ENCODE peak calls at places on chromosomes 16 and 17, in ten cellular contexts. O is IMR-90, U is transverse colon, L is uterus, C is heart left ventricle, G is GM12878, Z is breast epithelium, F is prostate gland, Q is stomach, K is thyroid gland. J is an unnamed sample. For H3K36me3, the result is how much of the 10 kb centered on the place peaks cover.

GRCh38 chr17:74393323-74393942 is 26.1 kb downstream of the GPR142 start:
- DNase-seq in O (no peak), C (no peak), F (no peak), U (no peak), Q (no peak), G (no peak), K (no peak), L (no peak), Z (no peak), J (no peak)

GRCh38 chr17:38415250-38416194 is 12.7 kb upstream of the ARHGAP23 start:
- DNase-seq in L (no peak), Z (no peak), U (peak), K (no peak), Q (no peak), O (peak), G (peak), C (no peak), F (no peak), J (no peak)

GRCh38 chr16:57781741-57782606 is 20.3 kb downstream of the KIFC3 start:
- DNase-seq in Z (no peak), C (no peak), U (no peak), F (no peak), K (no peak), Q (no peak), G (no peak), O (peak), L (no peak), J (no peak)

GRCh38 chr17:33375783-33376182 is 82.7 kb upstream of the ASIC2 start:
- DNase-seq in L (no peak), C (no peak), F (no peak), O (no peak), G (no peak), K (no peak), Z (no peak), Q (no peak), U (no peak), J (no peak)

GRCh38 chr17:42509409-42509808 is 26.6 kb upstream of the NAGLU start:
- DNase-seq in F (peak), Z (no peak), O (no peak), K (peak), U (peak), L (no peak), Q (no peak), C (no peak), G (no peak), J (no peak)

GRCh38 chr17:8408371-8408770 is 10.7 kb upstream of the RNF222 start:
- DNase-seq in Z (peak), K (peak), L (no peak), U (peak), F (no peak), C (no peak), Q (peak), G (no peak), O (no peak), J (no peak)

GRCh38 chr16:50273888-50274770 is 7.8 kb downstream of the ADCY7 start:
- DNase-seq in K (peak), F (no peak), L (no peak), Z (no peak), O (no peak), G (peak), U (peak), C (no peak), Q (no peak), J (no peak)

GRCh38 chr17:79693419-79693818 is 37.3 kb upstream of the ENPP7 start:
- DNase-seq in Z (no peak), U (no peak), Q (no peak), K (no peak), G (no peak), L (no peak), F (no peak), C (no peak), O (no peak), J (no peak)

GRCh38 chr17:14209215-14209614 is 27.4 kb downstream of the CDRT15 start:
- DNase-seq in C (no peak), G (no peak), O (peak), U (no peak), K (no peak), L (no peak), F (no peak), Q (no peak), Z (no peak), J (no peak)

GRCh38 chr17:36128411-36128978 is 24.9 kb downstream of the CCL4 start:
- DNase-seq in U (peak), Z (no peak), F (no peak), L (no peak), K (no peak), O (no peak), C (no peak), G (no peak), Q (no peak), J (no peak)

GRCh38 chr17:36129616-36130015 is 26.0 kb downstream of the CCL4 start:
- DNase-seq in K (no peak), Z (no peak), U (no peak), F (no peak), L (no peak), O (no peak), C (no peak), G (no peak), Q (no peak), J (no peak)

GRCh38 chr17:36127882-36128369 is 24.3 kb downstream of the CCL4 start:
- DNase-seq in Q (no peak), C (no peak), K (no peak), U (no peak), F (no peak), Z (no peak), L (no peak), G (no peak), O (no peak), J (no peak)

GRCh38 chr17:36124879-36125824 is 21.5 kb downstream of the CCL4 start:
- DNase-seq in Q (no peak), C (no peak), F (no peak), L (no peak), K (no peak), U (no peak), O (no peak), Z (no peak), G (no peak), J (no peak)

GRCh38 chr17:36127199-36127881 is 23.7 kb downstream of the CCL4 start:
- DNase-seq in L (no peak), Q (no peak), U (no peak), Z (no peak), G (peak), O (no peak), C (no peak), K (no peak), F (no peak), J (no peak)
- TF ChIP-seq POLR2A in L (no peak), Q (no peak), U (no peak), Z (no peak), G (peak), O (no peak), C (no peak), K (no peak), F (no peak), J (no peak)

DNA sequence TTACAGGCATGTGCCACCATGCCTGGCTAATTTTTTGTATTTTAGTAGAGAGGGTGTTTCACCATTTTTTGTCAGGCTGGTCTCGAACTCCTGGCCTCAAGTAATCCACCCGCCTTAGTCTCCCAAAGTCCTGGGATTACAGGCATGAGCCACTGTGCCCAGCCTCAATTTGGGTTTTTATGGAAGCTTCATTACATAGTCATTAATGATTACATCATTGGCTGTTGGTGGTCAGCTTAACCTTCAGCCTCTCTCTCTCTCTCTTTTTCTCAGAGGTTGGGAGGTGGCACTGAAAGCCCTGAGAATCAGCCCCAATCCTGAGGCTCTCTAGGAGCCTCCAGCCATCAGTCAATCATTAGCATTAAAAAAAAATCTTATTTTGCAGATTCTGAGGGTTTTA is 45.3 kb downstream of the C17orf58 start:
- DNase-seq in O (no peak), G (no peak), C (no peak), Z (no peak), F (no peak), Q (no peak), L (no peak), K (no peak), U (no peak), J (no peak)
- H3K36me3 ChIP-seq in O (under half), G (under half), C (half or more), Z (under half), F (under half), Q (half or more), L (under half), K (under half), U (half or more), J (half or more)

GRCh38 chr17:51921500-51921899 is 237.0 kb downstream of the CA10 start:
- DNase-seq in G (no peak), Z (no peak), O (no peak), K (no peak), L (no peak), F (no peak), U (no peak), Q (no peak), C (no peak), J (no peak)
- H3K27ac ChIP-seq in G (no peak), Z (no peak), O (no peak), K (no peak), L (no peak), F (no peak), U (no peak), Q (no peak), C (no peak), J (no peak)

DNA sequence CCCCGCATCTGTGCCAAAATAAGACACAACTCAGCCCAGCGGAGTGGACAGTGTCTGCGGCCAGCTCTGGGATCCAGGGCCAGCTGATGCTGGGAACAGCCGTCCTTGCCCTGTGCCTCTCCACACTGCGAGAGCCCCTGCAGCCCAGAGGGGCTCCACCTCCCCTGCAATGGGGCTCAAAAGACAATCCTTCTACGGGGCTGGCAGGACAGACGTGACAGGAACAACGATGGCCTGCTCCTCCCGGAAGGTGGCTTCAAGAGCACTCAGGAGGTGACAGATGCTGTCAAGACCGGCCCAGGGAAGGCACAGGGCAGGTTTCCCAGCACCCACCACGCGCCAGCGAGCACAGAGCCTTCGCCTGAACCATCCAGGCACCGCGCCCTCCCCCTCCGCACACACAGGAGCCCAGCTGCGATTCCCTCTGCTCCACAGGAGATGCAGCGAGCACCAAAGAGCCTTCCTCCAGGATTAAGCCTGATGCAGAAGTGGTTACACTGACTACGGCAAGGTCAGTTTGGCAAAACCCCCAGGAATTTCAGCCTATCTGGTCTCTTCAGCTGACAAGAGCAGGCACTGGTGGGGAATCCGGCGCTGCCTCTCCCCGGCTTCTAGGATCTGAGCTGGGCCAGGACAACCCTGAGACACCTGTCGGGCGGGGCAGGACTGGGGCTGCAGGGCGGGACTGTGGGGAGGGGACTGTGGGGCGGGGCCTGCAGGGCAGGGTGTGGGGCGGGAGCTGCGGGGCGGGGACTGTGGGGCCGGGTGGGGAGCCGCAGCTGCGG is 103.4 kb downstream of the ZNF778 start:
- DNase-seq in L (no peak), K (peak), Q (peak), Z (no peak), F (no peak), U (peak), O (peak), G (no peak), C (peak), J (no peak)
- TF ChIP-seq POLR2A in L (no peak), K (no peak), Q (no peak), Z (no peak), F (peak), U (peak), O (no peak), G (no peak), C (no peak), J (no peak)

GRCh38 chr17:50137050-50137449 is 7.1 kb upstream of the SAMD14 start:
- DNase-seq in U (no peak), Z (no peak), Q (no peak), L (no peak), O (no peak), C (no peak), K (no peak), G (no peak), F (no peak), J (no peak)
- H3K36me3 ChIP-seq in U (under half), Z (under half), Q (half or more), L (under half), O (half or more), C (half or more), K (half or more), G (half or more), F (under half), J (half or more)

DNA sequence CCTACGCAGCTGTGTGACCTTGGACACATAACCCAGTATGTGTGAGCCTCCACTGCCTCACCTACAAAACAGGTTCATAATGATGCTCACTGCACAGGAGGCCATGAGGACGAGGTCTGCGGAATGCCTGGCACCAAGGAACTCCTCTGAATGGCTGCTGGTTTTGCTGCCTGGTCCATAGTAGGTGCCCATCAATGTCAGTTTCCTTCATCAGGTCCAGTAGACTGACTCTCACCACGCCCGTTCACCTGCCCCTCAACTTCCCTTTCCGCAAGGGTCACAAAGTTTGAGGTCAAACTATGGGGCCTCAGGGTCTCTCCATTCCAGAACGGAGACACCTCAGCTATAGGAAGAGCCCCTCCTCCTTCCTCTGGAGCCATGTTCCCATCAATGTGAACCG is 8.8 kb downstream of the PNMT start:
- DNase-seq in K (no peak), Z (no peak), Q (no peak), C (no peak), U (no peak), F (no peak), O (no peak), G (no peak), L (no peak), J (no peak)
- H3K27ac ChIP-seq in K (peak), Z (peak), Q (peak), C (peak), U (peak), F (no peak), O (no peak), G (no peak), L (peak), J (no peak)

GRCh38 chr17:54899721-54900456 is 763 bp upstream of the TOM1L1 start:
- DNase-seq in Q (no peak), Z (no peak), U (no peak), K (no peak), F (no peak), L (no peak), C (peak), O (peak), G (no peak), J (no peak)

GRCh38 chr17:54899201-54899600 is 1.5 kb upstream of the TOM1L1 start:
- DNase-seq in F (no peak), O (no peak), C (no peak), U (no peak), Z (no peak), Q (no peak), K (no peak), L (no peak), G (no peak), J (no peak)

GRCh38 chr17:54901230-54901847 is 687 bp downstream of the TOM1L1 start:
- DNase-seq in L (no peak), Q (no peak), O (peak), Z (no peak), C (no peak), G (no peak), F (no peak), U (peak), K (peak), J (no peak)

GRCh38 chr17:54902017-54902416 is 1.4 kb downstream of the TOM1L1 start:
- DNase-seq in Q (no peak), L (no peak), Z (no peak), U (no peak), K (no peak), F (no peak), O (no peak), G (no peak), C (no peak), J (no peak)

DNA sequence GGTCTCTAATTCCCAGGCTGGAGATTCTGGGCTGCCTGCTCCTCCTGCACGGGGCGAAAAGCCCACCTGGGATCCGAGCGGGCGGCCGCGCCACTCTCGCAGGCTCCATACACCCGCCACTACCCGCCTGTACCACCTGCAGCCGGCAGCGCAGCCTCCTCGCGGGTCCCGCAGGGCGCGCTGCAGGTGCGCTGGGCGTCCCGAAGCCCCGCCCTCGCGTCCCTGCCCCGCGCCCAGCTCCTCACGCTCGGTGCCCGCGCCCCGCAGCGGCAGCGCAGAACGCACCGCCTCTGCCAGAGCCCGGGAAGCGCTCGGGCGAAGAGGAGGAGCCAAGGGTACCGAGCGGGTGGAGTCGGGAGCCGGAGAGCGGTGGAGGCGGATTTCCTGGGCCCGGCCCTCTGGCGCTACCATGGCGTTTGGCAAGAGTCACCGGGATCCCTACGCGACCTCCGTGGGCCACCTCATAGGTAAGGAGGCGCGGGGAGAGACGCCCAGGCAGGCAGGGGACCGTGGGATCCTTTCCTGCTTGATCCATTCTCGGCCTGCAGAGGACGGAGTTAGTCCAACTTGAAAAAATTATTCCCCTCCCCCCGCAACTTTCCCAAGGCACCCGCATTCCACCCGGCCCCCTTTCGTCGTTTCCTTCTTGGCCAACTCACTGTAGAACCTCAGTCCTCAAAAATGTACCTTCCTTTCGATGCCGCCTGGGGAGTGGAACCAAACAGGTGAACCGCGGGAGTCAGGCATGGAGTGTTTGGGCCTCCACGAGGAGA is at the start of gene TOM1L1:
- DNase-seq in Z (peak), Q (peak), G (no peak), L (peak), O (peak), K (peak), F (peak), C (peak), U (peak), J (no peak)
- TF ChIP-seq POLR2A in Z (no peak), Q (no peak), G (no peak), L (peak), O (no peak), K (no peak), F (peak), C (no peak), U (peak), J (no peak)

GRCh38 chr17:82942166-82943130 is 102.6 kb upstream of the ZNF750 start:
- DNase-seq in O (no peak), L (peak), G (no peak), Q (no peak), Z (no peak), F (no peak), C (peak), U (peak), K (no peak), J (no peak)
- H3K36me3 ChIP-seq in O (under half), L (under half), G (under half), Q (half or more), Z (under half), F (under half), C (half or more), U (under half), K (under half), J (half or more)

GRCh38 chr16:82197540-82198240 is 27.7 kb upstream of the MPHOSPH6 start:
- DNase-seq in C (no peak), O (no peak), Q (no peak), Z (peak), L (peak), G (no peak), F (peak), U (no peak), K (no peak), J (no peak)

GRCh38 chr16:82187829-82188228 is 17.8 kb upstream of the MPHOSPH6 start:
- DNase-seq in G (no peak), Q (no peak), O (no peak), K (no peak), Z (no peak), F (no peak), C (no peak), U (no peak), L (no peak), J (no peak)

GRCh38 chr16:82194076-82194475 is 24.1 kb upstream of the MPHOSPH6 start:
- DNase-seq in U (no peak), C (no peak), K (no peak), O (no peak), L (no peak), F (no peak), Q (no peak), Z (no peak), G (no peak), J (no peak)

GRCh38 chr16:82195917-82196494 is 26.0 kb upstream of the MPHOSPH6 start:
- DNase-seq in L (no peak), F (no peak), K (no peak), U (no peak), C (no peak), G (no peak), Z (no peak), Q (no peak), O (no peak), J (no peak)

DNA sequence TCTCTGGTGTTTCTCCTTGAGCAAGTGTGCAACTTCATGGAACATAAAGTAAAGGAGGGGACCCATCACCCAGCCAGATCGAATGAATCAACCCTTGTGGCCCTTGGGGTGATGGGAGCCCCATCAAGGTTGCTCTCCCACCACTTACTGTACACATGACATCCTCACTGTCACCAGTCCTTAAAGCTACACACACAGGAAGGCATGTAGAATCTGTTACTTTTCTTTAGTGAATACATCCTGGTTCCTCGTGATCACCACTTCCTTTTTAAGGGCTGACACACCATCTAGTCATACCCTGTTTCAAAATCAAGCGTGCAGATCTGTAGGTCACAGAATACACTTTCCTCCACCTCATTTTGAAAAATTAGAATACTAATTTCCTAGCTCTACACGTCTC is 22.6 kb upstream of the MPHOSPH6 start:
- DNase-seq in Q (no peak), K (no peak), F (no peak), G (no peak), Z (no peak), U (no peak), C (no peak), O (peak), L (no peak), J (no peak)
- H3K27ac ChIP-seq in Q (no peak), K (no peak), F (no peak), G (no peak), Z (no peak), U (no peak), C (no peak), O (peak), L (no peak), J (no peak)